ENCODE peak calls at places on chromosome 19, in ten cellular contexts. W is HS-27A; H is stimulated activated naive CD8-positive, alpha-beta T cell treated with anti-CD3 and anti-CD28 coated beads, Interleukin-15, Interleukin-2, amounts not matched to agents 100 U/mL and 50 U/mL, for 24 hours; K is GM12892; F is stomach; M is AG10803; V is OCI-LY7; T is upper lobe of right lung; X is EL; Z is activated T-helper 1 cell treated with Interleukin-2 at 50 U/mL for 16 hours. D is an unnamed sample.

GRCh38 chr19:5048091-5048726 is 79.3 kb downstream of the KDM4B start:
- DNase-seq in W (no peak), H (peak), K (peak), F (peak), M (peak), V (peak), T (peak), X (peak), Z (peak), D (peak)

GRCh38 chr19:38557205-38557799 is 60.5 kb downstream of the MAP4K1 start:
- DNase-seq in W (no peak), H (peak), K (no peak), F (peak), M (no peak), V (peak), T (peak), X (no peak), Z (peak), D (no peak)

GRCh38 chr19:13163609-13164364 is 13.6 kb downstream of the IER2 start:
- DNase-seq in W (no peak), H (peak), K (no peak), F (peak), M (peak), V (peak), T (peak), X (peak), Z (no peak), D (peak)

GRCh38 chr19:12967907-12968306 is 1.5 kb upstream of the DAND5 start:
- DNase-seq in W (no peak), H (no peak), K (no peak), F (no peak), M (no peak), V (no peak), T (no peak), X (no peak), Z (no peak), D (no peak)

GRCh38 chr19:13906525-13906904 is 514 bp downstream of the CC2D1A start:
- DNase-seq in W (no peak), H (peak), K (no peak), F (peak), M (peak), V (peak), T (peak), X (peak), Z (peak), D (no peak)

GRCh38 chr19:2324220-2324948 is 4.0 kb downstream of the LSM7 start:
- DNase-seq in W (no peak), H (no peak), K (no peak), F (no peak), M (no peak), V (no peak), T (no peak), X (no peak), Z (no peak), D (no peak)

GRCh38 chr19:39203372-39204341 is at the start of gene SYCN:
- DNase-seq in W (no peak), H (no peak), K (no peak), F (peak), M (no peak), V (no peak), T (peak), X (no peak), Z (no peak), D (no peak)

GRCh38 chr19:39188960-39189359 is 7.8 kb upstream of the NCCRP1 start:
- DNase-seq in W (no peak), H (no peak), K (no peak), F (no peak), M (no peak), V (no peak), T (no peak), X (no peak), Z (no peak), D (no peak)

GRCh38 chr19:45769821-45770191 is 754 bp upstream of the SIX5 start:
- DNase-seq in W (peak), H (peak), K (no peak), F (peak), M (peak), V (peak), T (no peak), X (no peak), Z (no peak), D (peak)

GRCh38 chr19:15124572-15125231 is 17.5 kb downstream of the SYDE1 start:
- DNase-seq in W (no peak), H (no peak), K (peak), F (peak), M (no peak), V (peak), T (no peak), X (no peak), Z (no peak), D (no peak)

GRCh38 chr19:29976151-29976943 is 34.3 kb downstream of the URI1 start:
- DNase-seq in W (no peak), H (no peak), K (no peak), F (no peak), M (no peak), V (no peak), T (no peak), X (no peak), Z (no peak), D (no peak)

GRCh38 chr19:19461671-19462622 is 53.4 kb downstream of the TSSK6 start:
- DNase-seq in W (no peak), H (peak), K (no peak), F (peak), M (no peak), V (no peak), T (peak), X (no peak), Z (no peak), D (peak)

GRCh38 chr19:2550431-2551171 is 74.7 kb downstream of the GADD45B start:
- DNase-seq in W (no peak), H (no peak), K (no peak), F (no peak), M (peak), V (no peak), T (peak), X (no peak), Z (no peak), D (no peak)

GRCh38 chr19:49691243-49692101 is 556 bp downstream of the CPT1C start:
- DNase-seq in W (peak), H (peak), K (no peak), F (no peak), M (peak), V (no peak), T (no peak), X (peak), Z (no peak), D (peak)

GRCh38 chr19:34244611-34245299 is 9.6 kb upstream of the GARRE1 start:
- DNase-seq in W (no peak), H (no peak), K (no peak), F (no peak), M (peak), V (no peak), T (no peak), X (peak), Z (no peak), D (peak)

GRCh38 chr19:43622070-43622469 is 2.6 kb upstream of the ZNF428 start:
- DNase-seq in W (no peak), H (no peak), K (no peak), F (no peak), M (no peak), V (no peak), T (no peak), X (no peak), Z (no peak), D (no peak)

GRCh38 chr19:35901854-35902661 is at the start of gene HCST:
- DNase-seq in W (no peak), H (peak), K (no peak), F (no peak), M (peak), V (peak), T (no peak), X (peak), Z (peak), D (no peak)

GRCh38 chr19:33796164-33797100 is at the start of gene KCTD15:
- DNase-seq in W (no peak), H (peak), K (no peak), F (peak), M (peak), V (peak), T (peak), X (peak), Z (no peak), D (peak)

GRCh38 chr19:15112385-15112784 is 5.2 kb downstream of the SYDE1 start:
- DNase-seq in W (no peak), H (no peak), K (no peak), F (no peak), M (peak), V (peak), T (no peak), X (no peak), Z (no peak), D (no peak)

GRCh38 chr19:6271721-6272410 is 7.9 kb downstream of the MLLT1 start:
- DNase-seq in W (no peak), H (no peak), K (no peak), F (peak), M (peak), V (no peak), T (peak), X (peak), Z (no peak), D (peak)

GRCh38 chr19:10001899-10002298 is 8.4 kb downstream of the COL5A3 start:
- DNase-seq in W (no peak), H (peak), K (no peak), F (peak), M (peak), V (no peak), T (no peak), X (peak), Z (no peak), D (no peak)

GRCh38 chr19:11242864-11243797 is 3.7 kb downstream of the ANGPTL8 start:
- DNase-seq in W (no peak), H (peak), K (peak), F (peak), M (peak), V (peak), T (peak), X (peak), Z (peak), D (peak)

GRCh38 chr19:7618366-7618765 is 11.0 kb downstream of the XAB2 start:
- DNase-seq in W (no peak), H (no peak), K (no peak), F (peak), M (no peak), V (no peak), T (peak), X (no peak), Z (no peak), D (no peak)

GRCh38 chr19:15280915-15281683 is 48.9 kb upstream of the EPHX3 start:
- DNase-seq in W (no peak), H (no peak), K (no peak), F (peak), M (peak), V (no peak), T (peak), X (peak), Z (no peak), D (peak)

GRCh38 chr19:944171-944567 is 18.3 kb downstream of the ARID3A start:
- DNase-seq in W (no peak), H (no peak), K (no peak), F (peak), M (no peak), V (no peak), T (no peak), X (no peak), Z (no peak), D (peak)

GRCh38 chr19:15456441-15456840 is 6.7 kb upstream of the WIZ start:
- DNase-seq in W (no peak), H (no peak), K (no peak), F (no peak), M (no peak), V (no peak), T (no peak), X (no peak), Z (no peak), D (no peak)

GRCh38 chr19:3983936-3984583 is 1.2 kb downstream of the EEF2 start:
- DNase-seq in W (no peak), H (peak), K (peak), F (no peak), M (peak), V (peak), T (peak), X (no peak), Z (no peak), D (peak)

GRCh38 chr19:7857727-7858701 is 16.2 kb downstream of the PRR36 start:
- DNase-seq in W (no peak), H (no peak), K (no peak), F (no peak), M (no peak), V (peak), T (no peak), X (no peak), Z (no peak), D (no peak)

GRCh38 chr19:7199613-7200533 is 94.3 kb downstream of the INSR start:
- DNase-seq in W (no peak), H (no peak), K (no peak), F (peak), M (no peak), V (peak), T (no peak), X (no peak), Z (no peak), D (no peak)